ENCODE peak calls at places on chromosomes 16 and 17, in nine cellular contexts. T is CD8-positive, alpha-beta T cell; V is fibroblast of villous mesenchyme; M is dorsolateral prefrontal cortex; H is uterus; W is cardiac fibroblast; R is HFF-Myc; N is mammary epithelial cell; J is heart right ventricle. U is an unnamed sample.

GRCh38 chr17:40818343-40818732 is 4.1 kb downstream of the KRT10 start:
- DNase-seq in R (no peak), M (no peak), V (no peak), J (no peak), H (no peak), T (no peak), W (no peak), N (no peak), U (no peak)

GRCh38 chr17:60563743-60564142 is 36.2 kb upstream of the PPM1D start:
- DNase-seq in M (no peak), R (no peak), J (no peak), W (no peak), T (no peak), H (no peak), N (no peak), V (no peak), U (no peak)

GRCh38 chr16:78310196-78310595 is 210.7 kb downstream of the WWOX start:
- DNase-seq in R (no peak), J (no peak), T (no peak), H (no peak), V (no peak), M (no peak), W (no peak), N (no peak), U (no peak)

GRCh38 chr17:46870116-46870803 is 18.9 kb downstream of the WNT9B start:
- DNase-seq in W (no peak), T (no peak), R (no peak), J (no peak), M (no peak), N (no peak), V (no peak), H (no peak), U (no peak)

GRCh38 chr17:31571124-31571892 is 179.8 kb downstream of the RAB11FIP4 start:
- DNase-seq in J (peak), H (peak), R (no peak), W (peak), M (no peak), N (peak), V (peak), T (no peak), U (peak)

GRCh38 chr16:72894291-72895151 is 153.4 kb downstream of the ZFHX3 start:
- DNase-seq in T (no peak), R (no peak), H (peak), M (no peak), J (no peak), N (no peak), V (peak), W (peak), U (peak)

GRCh38 chr16:68447721-68448359 is 468 bp downstream of the SMPD3 start:
- DNase-seq in R (no peak), W (no peak), T (peak), M (no peak), V (no peak), H (no peak), J (no peak), N (no peak), U (no peak)

GRCh38 chr17:14298221-14298994 is 2.5 kb upstream of the HS3ST3B1 start:
- DNase-seq in V (no peak), W (no peak), H (no peak), T (no peak), R (no peak), M (no peak), J (no peak), N (no peak), U (peak)

GRCh38 chr17:43418441-43419374 is 19.9 kb downstream of the ARL4D start:
- DNase-seq in J (peak), H (peak), N (peak), T (no peak), M (peak), V (peak), W (peak), R (peak), U (peak)

GRCh38 chr16:69845181-69845580 is 83.0 kb downstream of the WWP2 start:
- DNase-seq in W (no peak), J (no peak), V (no peak), T (no peak), R (no peak), N (no peak), M (no peak), H (no peak), U (no peak)

GRCh38 chr17:12457493-12457892 is 208.2 kb upstream of the MYOCD start:
- DNase-seq in N (no peak), H (no peak), W (no peak), T (no peak), J (no peak), V (no peak), M (no peak), R (no peak), U (peak)

GRCh38 chr16:23464196-23464595 is 11.2 kb upstream of the COG7 start:
- DNase-seq in W (no peak), N (no peak), M (no peak), V (no peak), H (no peak), J (no peak), R (no peak), T (no peak), U (no peak)

GRCh38 chr17:76239538-76240274 is 587 bp downstream of the RNF157 start:
- DNase-seq in N (no peak), H (no peak), R (no peak), T (no peak), W (no peak), J (peak), V (no peak), M (no peak), U (no peak)

GRCh38 chr17:74658620-74659019 is 35.1 kb upstream of the CD300E start:
- DNase-seq in R (no peak), H (no peak), V (no peak), M (no peak), J (no peak), N (no peak), W (no peak), T (no peak), U (no peak)
- H3K4me3 ChIP-seq in R (no peak), H (no peak), V (no peak), M (no peak), J (no peak), N (no peak), W (no peak), T (no peak), U (no peak)

GRCh38 chr17:73482251-73482661 is 162.0 kb downstream of the SDK2 start:
- DNase-seq in N (no peak), V (no peak), R (no peak), H (no peak), T (no peak), W (no peak), J (no peak), M (no peak), U (no peak)

GRCh38 chr17:73480740-73481139 is 163.5 kb downstream of the SDK2 start:
- DNase-seq in R (no peak), H (no peak), N (no peak), V (no peak), M (peak), T (no peak), J (peak), W (no peak), U (peak)

GRCh38 chr17:73481672-73482071 is 162.6 kb downstream of the SDK2 start:
- DNase-seq in T (no peak), R (no peak), W (no peak), V (no peak), J (no peak), M (no peak), N (no peak), H (no peak), U (peak)

GRCh38 chr17:73476890-73477350 is 165.1 kb upstream of the CDC42EP4 start:
- DNase-seq in V (no peak), M (peak), J (peak), H (no peak), N (no peak), R (no peak), T (no peak), W (no peak), U (no peak)

DNA sequence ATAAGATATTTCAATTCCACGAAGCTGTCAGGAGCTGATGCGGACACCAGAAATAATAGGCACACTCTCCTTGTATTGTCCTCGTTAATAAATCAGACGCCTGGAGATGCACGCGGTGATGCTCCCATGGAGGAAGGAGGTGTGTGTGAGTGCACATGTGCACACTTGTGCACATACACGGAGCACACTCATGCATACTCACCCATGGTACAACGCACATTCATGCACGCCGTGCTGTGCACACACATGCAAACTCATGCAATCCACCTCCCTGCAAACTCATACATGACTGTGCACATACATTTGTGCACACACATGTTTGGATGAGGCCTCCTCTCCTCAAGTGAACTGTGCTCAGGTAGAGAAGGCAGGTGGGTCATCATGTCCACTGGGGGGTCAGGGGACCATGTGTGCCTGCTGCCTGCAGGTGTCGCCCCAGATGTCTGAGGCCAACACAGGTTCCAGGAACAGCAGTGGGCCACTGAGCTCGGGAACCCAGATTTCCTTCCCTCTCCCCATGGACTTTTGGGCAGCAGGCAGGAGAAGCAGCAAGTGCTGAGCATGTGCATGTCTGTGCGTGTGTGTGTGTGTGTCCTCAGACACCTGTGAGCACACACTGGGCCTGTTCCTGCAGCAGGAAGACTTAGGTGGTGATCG is 165.3 kb downstream of the SDK2 start:
- DNase-seq in V (no peak), J (no peak), H (no peak), R (no peak), N (no peak), W (no peak), M (no peak), T (no peak), U (no peak)
- TF ChIP-seq CTCF in V (no peak), J (no peak), H (no peak), R (no peak), N (no peak), W (no peak), M (no peak), T (no peak), U (peak)

GRCh38 chr16:89949121-89949742 is 677 bp downstream of the DEF8 start:
- DNase-seq in W (no peak), T (no peak), V (no peak), J (no peak), N (no peak), M (no peak), H (no peak), R (no peak), U (no peak)
- H3K4me3 ChIP-seq in W (peak), T (peak), V (peak), J (peak), N (peak), M (peak), H (peak), R (peak), U (peak)

DNA sequence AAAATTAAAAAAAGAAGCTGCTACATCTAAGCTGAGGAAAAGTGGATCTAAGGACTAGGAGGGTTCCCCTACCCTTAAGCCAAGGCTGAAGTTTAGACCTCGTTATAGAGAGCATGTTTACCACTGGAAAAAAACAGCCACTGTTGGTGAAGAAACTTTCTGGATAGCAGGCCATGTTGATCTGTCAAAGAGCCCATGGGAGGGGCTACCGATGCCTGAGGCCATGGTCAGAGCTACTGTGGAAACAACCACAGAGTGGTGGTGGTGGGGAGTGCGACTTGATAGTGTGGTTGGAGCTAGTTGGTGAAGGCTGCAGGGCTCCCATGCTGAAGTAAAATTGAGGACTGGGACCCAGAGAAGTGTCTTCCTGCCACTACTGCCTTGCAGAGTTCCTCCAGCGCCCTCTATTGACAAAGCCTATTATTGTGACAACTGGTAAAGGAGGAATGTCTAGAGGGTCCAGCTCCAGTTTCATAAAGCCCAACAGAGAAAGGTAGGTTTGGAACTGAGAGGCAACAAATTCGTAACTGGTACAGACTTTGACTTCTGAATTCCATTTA is 12.7 kb upstream of the FAM20A start:
- DNase-seq in N (peak), H (peak), M (no peak), T (peak), W (peak), J (no peak), R (no peak), V (peak), U (peak)
- TF ChIP-seq CTCF in N (peak), H (peak), M (peak), T (no peak), W (peak), J (peak), R (peak), V (peak), U (peak)

U was measured in choroid plexus epithelial cell.